ENCODE peak calls at places on chromosomes 16 and 17, in nine cellular contexts. K, C, H, N, O, L, Z, R and W are unnamed samples.

GRCh38 chr16:29784157-29784556 is 6.1 kb downstream of the ZG16 start:
- DNase-seq in K (no peak), C (no peak), H (no peak), N (no peak), O (no peak), L (no peak), Z (no peak), R (no peak), W (no peak)

GRCh38 chr17:72600934-72601333 is 480.1 kb downstream of the SOX9 start:
- DNase-seq in K (peak), C (peak), H (no peak), N (no peak), O (no peak), L (no peak), Z (no peak), R (peak), W (peak)

GRCh38 chr17:36742267-36743000 is 141.1 kb downstream of the MRM1 start:
- DNase-seq in K (no peak), C (no peak), H (no peak), N (no peak), O (no peak), L (no peak), Z (no peak), R (no peak), W (no peak)

GRCh38 chr16:54632821-54633220 is 297.8 kb upstream of the IRX5 start:
- DNase-seq in K (no peak), C (no peak), H (no peak), N (no peak), O (no peak), L (no peak), Z (no peak), R (no peak), W (no peak)

GRCh38 chr16:2019919-2020831 is 590 bp downstream of the NPW start:
- DNase-seq in K (no peak), C (no peak), H (no peak), N (no peak), O (no peak), L (peak), Z (no peak), R (no peak), W (no peak)

GRCh38 chr17:62704381-62704971 is 77.0 kb downstream of the MRC2 start:
- DNase-seq in K (no peak), C (no peak), H (no peak), N (no peak), O (no peak), L (peak), Z (no peak), R (peak), W (peak)

GRCh38 chr16:88539652-88540345 is 30.4 kb upstream of the ZC3H18 start:
- DNase-seq in K (no peak), C (no peak), H (no peak), N (no peak), O (no peak), L (no peak), Z (no peak), R (no peak), W (no peak)

GRCh38 chr16:84054916-84055315 is 12.3 kb upstream of the SLC38A8 start:
- DNase-seq in K (no peak), C (no peak), H (no peak), N (no peak), O (no peak), L (no peak), Z (no peak), R (no peak), W (no peak)

GRCh38 chr17:333626-334396 is 18.8 kb downstream of the RPH3AL start:
- DNase-seq in K (no peak), C (peak), H (no peak), N (peak), O (no peak), L (peak), Z (no peak), R (peak), W (peak)

GRCh38 chr16:86557587-86557986 is 2.6 kb upstream of the MTHFSD start:
- DNase-seq in K (no peak), C (no peak), H (no peak), N (no peak), O (no peak), L (no peak), Z (no peak), R (no peak), W (no peak)

GRCh38 chr17:57892820-57893595 is 43.2 kb upstream of the MRPS23 start:
- DNase-seq in K (peak), C (peak), H (no peak), N (peak), O (peak), L (peak), Z (no peak), R (peak), W (peak)

GRCh38 chr17:32227910-32228309 is 37.7 kb upstream of the RHBDL3 start:
- DNase-seq in K (no peak), C (no peak), H (no peak), N (no peak), O (no peak), L (no peak), Z (no peak), R (no peak), W (no peak)

GRCh38 chr16:18853694-18854093 is 52.3 kb upstream of the ARL6IP1 start:
- DNase-seq in K (no peak), C (no peak), H (no peak), N (no peak), O (no peak), L (peak), Z (no peak), R (peak), W (no peak)

GRCh38 chr17:2705263-2705662 is 6.3 kb downstream of the CLUH start:
- DNase-seq in K (no peak), C (no peak), H (no peak), N (peak), O (no peak), L (peak), Z (no peak), R (peak), W (peak)

GRCh38 chr17:561118-561517 is 153.5 kb downstream of the VPS53 start:
- DNase-seq in K (no peak), C (peak), H (no peak), N (peak), O (no peak), L (peak), Z (no peak), R (peak), W (peak)